ENCODE peak calls at places on chromosomes 11 and 22, in seven cellular contexts. H is psoas muscle; U is A549; W is OCI-LY7; A is kidney; Z is cardiac muscle cell; T is CD8-positive, alpha-beta T cell. N is an unnamed sample.
A peak's percentile ranks its signal among the peaks of the same experiment; 100 is the strongest.

GRCh38 chr11:12413141-12414055 is 36.0 kb downstream of the PARVA start:
- DNase-seq in H (no peak), U (no peak), W (no peak), A (no peak), Z (no peak), T (no peak), N (no peak)

GRCh38 chr11:76025068-76025467 is 181.2 kb downstream of the WNT11 start:
- DNase-seq in H (no peak), U (no peak), W (no peak), A (no peak), Z (peak; percentile 68), T (no peak), N (no peak)

GRCh38 chr22:30241576-30242371 is 4.8 kb downstream of the LIF start:
- DNase-seq in H (no peak), U (no peak), W (no peak), A (no peak), Z (peak; percentile 59), T (no peak), N (no peak)

GRCh38 chr22:21642584-21643448 is 714 bp downstream of the SDF2L1 start:
- DNase-seq in H (peak; percentile 33), U (peak; percentile 66), W (peak; percentile 84), A (peak; percentile 83), Z (peak; percentile 44), T (peak; percentile 33), N (no peak)

GRCh38 chr11:31926816-31927528 is 115.8 kb upstream of the PAX6 start:
- DNase-seq in H (no peak), U (no peak), W (no peak), A (no peak), Z (no peak), T (no peak), N (no peak)

GRCh38 chr11:11027271-11027670 is 169.4 kb upstream of the ZBED5 start:
- DNase-seq in H (no peak), U (peak; percentile 36), W (no peak), A (no peak), Z (peak; percentile 62), T (no peak), N (no peak)

GRCh38 chr11:2211113-2211971 is 39.7 kb upstream of the TH start:
- DNase-seq in H (no peak), U (peak; percentile 35), W (no peak), A (peak; percentile 85), Z (no peak), T (no peak), N (no peak)

GRCh38 chr11:120801801-120802689 is 221.9 kb upstream of the TBCEL start:
- DNase-seq in H (no peak), U (peak; percentile 38), W (peak; percentile 72), A (no peak), Z (peak; percentile 68), T (peak; percentile 8), N (no peak)

GRCh38 chr11:98507208-98507607 is 513.5 kb upstream of the CNTN5 start:
- DNase-seq in H (no peak), U (no peak), W (no peak), A (no peak), Z (no peak), T (no peak), N (no peak)

GRCh38 chr11:74460481-74461154 is 6.7 kb downstream of the KCNE3 start:
- DNase-seq in H (no peak), U (peak; percentile 23), W (peak; percentile 5), A (no peak), Z (peak; percentile 88), T (no peak), N (no peak)

GRCh38 chr11:130940706-130941105 is 24.4 kb upstream of the SNX19 start:
- DNase-seq in H (no peak), U (no peak), W (no peak), A (no peak), Z (no peak), T (no peak), N (no peak)

GRCh38 chr22:46007003-46007847 is 30.3 kb upstream of the WNT7B start:
- DNase-seq in H (peak; percentile 75), U (peak; percentile 66), W (no peak), A (peak; percentile 92), Z (peak; percentile 82), T (no peak), N (no peak)

GRCh38 chr11:65353900-65354264 is 669 bp upstream of the TIGD3 start:
- DNase-seq in H (no peak), U (no peak), W (no peak), A (peak; percentile 78), Z (no peak), T (no peak), N (no peak)

GRCh38 chr22:33921576-33922181 is 1.4 kb upstream of the LARGE1 start:
- DNase-seq in H (peak; percentile 63), U (peak; percentile 17), W (peak; percentile 75), A (peak; percentile 91), Z (peak; percentile 60), T (no peak), N (no peak)

GRCh38 chr11:119863811-119864601 is 135.0 kb upstream of the NECTIN1 start:
- DNase-seq in H (no peak), U (no peak), W (peak; percentile 15), A (no peak), Z (no peak), T (no peak), N (no peak)

GRCh38 chr11:6488831-6489230 is 7.5 kb downstream of the TIMM10B start:
- DNase-seq in H (no peak), U (no peak), W (no peak), A (no peak), Z (no peak), T (no peak), N (no peak)

GRCh38 chr22:22218302-22218701 is 26.3 kb upstream of the VPREB1 start:
- DNase-seq in H (no peak), U (no peak), W (no peak), A (no peak), Z (no peak), T (no peak), N (no peak)

GRCh38 chr22:46905415-46905814 is 143.0 kb downstream of the TBC1D22A start:
- DNase-seq in H (no peak), U (no peak), W (no peak), A (peak; percentile 68), Z (no peak), T (no peak), N (no peak)

GRCh38 chr11:30000986-30001385 is 15.8 kb downstream of the KCNA4 start:
- DNase-seq in H (no peak), U (no peak), W (no peak), A (no peak), Z (no peak), T (no peak), N (no peak)

GRCh38 chr11:103596323-103596722 is 440.1 kb upstream of the DDI1 start:
- DNase-seq in H (no peak), U (no peak), W (no peak), A (no peak), Z (no peak), T (no peak), N (no peak)

GRCh38 chr11:75836422-75836821 is 21.4 kb downstream of the UVRAG start:
- DNase-seq in H (no peak), U (no peak), W (no peak), A (no peak), Z (no peak), T (no peak), N (no peak)

GRCh38 chr11:61372659-61373058 is 10.5 kb downstream of the TMEM138 start:
- DNase-seq in H (no peak), U (no peak), W (no peak), A (no peak), Z (no peak), T (no peak), N (no peak)
- H3K9me3 ChIP-seq in H (no peaks in the 10 kb centered on the region), U (peaks cover 2% of the 10 kb centered on the region), W (peaks cover 24% of the 10 kb centered on the region), A (no peaks in the 10 kb centered on the region), Z (no peaks in the 10 kb centered on the region), T (no peaks in the 10 kb centered on the region), N (no peaks in the 10 kb centered on the region)

DNA sequence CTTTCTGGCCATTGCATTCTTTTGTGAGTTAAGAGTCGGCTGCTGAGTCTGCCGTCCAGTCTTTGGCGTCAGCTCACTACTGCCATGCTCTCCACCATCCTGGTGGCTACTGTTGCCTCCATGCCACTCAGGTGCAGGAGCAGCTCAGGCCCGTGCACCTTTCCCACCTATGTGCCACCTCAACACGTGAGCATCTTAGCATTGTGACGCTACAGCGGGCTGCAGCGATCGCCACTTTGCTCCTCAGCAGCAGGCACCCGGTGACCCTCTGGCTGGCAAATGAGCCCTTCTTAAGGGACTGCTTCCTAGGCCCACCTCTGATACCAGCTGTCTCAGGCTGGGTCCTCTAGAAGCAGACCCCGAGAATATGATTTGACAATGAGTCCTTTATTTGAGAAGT is 11.5 kb upstream of the KMT5B start:
- DNase-seq in H (no peak), U (no peak), W (no peak), A (no peak), Z (no peak), T (no peak), N (no peak)
- H3K27ac ChIP-seq in H (no peak overlapping the region), U (no peak overlapping the region), W (no peak overlapping the region), A (no peak overlapping the region), Z (no peak overlapping the region), T (no peak overlapping the region), N (no peak overlapping the region)

GRCh38 chr11:829116-829945 is 1.6 kb downstream of the CRACR2B start:
- DNase-seq in H (no peak), U (no peak), W (no peak), A (peak; percentile 92), Z (peak; percentile 47), T (no peak), N (no peak)
- H3K4me3 ChIP-seq in H (peak overlapping the region; percentile 57), U (no peak overlapping the region), W (peak overlapping the region; percentile 29), A (peak overlapping the region; percentile 51), Z (peak overlapping the region; percentile 31), T (peak overlapping the region; percentile 63), N (peak overlapping the region; percentile 45)

GRCh38 chr11:19436932-19437331 is 196.2 kb upstream of the E2F8 start:
- DNase-seq in H (no peak), U (no peak), W (peak; percentile 48), A (no peak), Z (no peak), T (no peak), N (no peak)
- H3K9me3 ChIP-seq in H (peaks cover 3% of the 10 kb centered on the region), U (peaks cover 9% of the 10 kb centered on the region), W (peaks cover 16% of the 10 kb centered on the region), A (no peaks in the 10 kb centered on the region), Z (no peaks in the 10 kb centered on the region), T (no peaks in the 10 kb centered on the region), N (no peaks in the 10 kb centered on the region)

GRCh38 chr11:44941286-44942021 is 9.2 kb downstream of the TP53I11 start:
- DNase-seq in H (no peak), U (no peak), W (no peak), A (no peak), Z (no peak), T (no peak), N (no peak)
- H3K27ac ChIP-seq in H (no peak overlapping the region), U (no peak overlapping the region), W (no peak overlapping the region), A (no peak overlapping the region), Z (peak overlapping the region; percentile 53), T (no peak overlapping the region), N (no peak overlapping the region)

DNA sequence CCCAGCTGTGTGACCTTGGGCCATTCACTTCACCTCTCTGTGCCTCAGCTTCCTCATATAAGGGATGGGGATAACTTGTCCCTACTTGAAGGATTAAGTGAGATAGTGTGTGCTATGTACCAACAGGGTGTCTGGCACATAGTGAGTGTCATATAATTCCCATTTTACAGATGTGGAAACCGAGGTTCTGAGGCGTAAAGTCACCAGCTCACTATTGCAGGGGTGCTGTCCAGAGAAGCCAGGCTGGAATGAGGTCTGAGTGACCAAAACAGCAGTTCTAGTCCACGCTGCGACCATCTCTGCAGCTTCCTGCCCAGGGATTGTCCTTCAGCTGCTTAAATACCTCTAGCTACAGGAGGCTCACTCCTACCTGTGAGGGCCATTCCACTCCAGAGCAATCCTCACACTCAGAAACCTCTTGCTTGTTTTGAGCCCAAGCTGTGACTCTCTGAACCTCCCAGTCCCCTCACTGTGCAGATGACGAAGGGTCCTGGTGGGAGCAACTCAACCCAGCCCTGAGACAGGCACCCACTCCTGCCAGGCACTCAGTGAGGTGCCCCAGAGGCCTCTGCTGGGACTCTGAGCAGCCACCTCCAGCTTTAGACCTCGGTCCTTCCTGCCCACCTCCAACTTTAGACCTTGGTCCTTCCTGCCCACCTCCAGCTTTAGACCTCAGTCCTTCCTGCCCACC is 5.8 kb downstream of the MB start:
- DNase-seq in H (no peak), U (no peak), W (no peak), A (peak; percentile 37), Z (no peak), T (no peak), N (no peak)
- H3K4me3 ChIP-seq in H (peak overlapping the region; percentile 71), U (no peak overlapping the region), W (peak overlapping the region; percentile 27), A (no peak overlapping the region), Z (no peak overlapping the region), T (no peak overlapping the region), N (no peak overlapping the region)